ENCODE peak calls at places on chromosomes 12 and 14, in eight cellular contexts. S is Peyer's patch, Z is ascending aorta, C is fibroblast of pulmonary artery, B is thyroid gland, M is uterus, Q is tibial artery, F is HAP-1. P is an unnamed sample.
A peak's percentile ranks its signal among the peaks of the same experiment; 100 is the strongest.

GRCh38 chr14:87178277-87178676 is 814.7 kb downstream of the GALC start:
- DNase-seq in C (no peak), S (no peak), Z (no peak), F (no peak), Q (no peak), M (no peak), B (no peak), P (no peak)

GRCh38 chr12:24749171-24749570 is 199.7 kb downstream of the BCAT1 start:
- DNase-seq in C (no peak), B (no peak), S (no peak), M (no peak), Q (no peak), F (no peak), Z (no peak), P (no peak)

GRCh38 chr12:11892065-11892391 is 178.7 kb upstream of the BCL2L14 start:
- DNase-seq in C (no peak), F (no peak), Z (no peak), M (no peak), B (no peak), S (no peak), Q (no peak), P (no peak)

GRCh38 chr12:81758421-81759214 is 532 bp downstream of the PPFIA2 start:
- DNase-seq in Q (peak; percentile 69), F (peak; percentile 83), B (peak; percentile 4), S (no peak), M (no peak), C (peak; percentile 27), Z (no peak), P (no peak)

GRCh38 chr12:114649585-114649984 is 34.4 kb downstream of the TBX3 start:
- DNase-seq in S (no peak), C (no peak), M (no peak), Q (no peak), B (no peak), Z (no peak), F (no peak), P (no peak)

GRCh38 chr14:92259613-92260357 is 63.2 kb upstream of the SLC24A4 start:
- DNase-seq in Z (no peak), F (no peak), B (no peak), S (no peak), C (no peak), Q (no peak), M (no peak), P (no peak)

GRCh38 chr14:50059773-50060629 is 56.4 kb downstream of the VCPKMT start:
- DNase-seq in F (no peak), S (peak; percentile 13), Z (no peak), C (no peak), Q (no peak), M (no peak), B (no peak), P (no peak)

GRCh38 chr14:102991376-102991775 is 66.0 kb downstream of the CDC42BPB start:
- DNase-seq in F (no peak), C (no peak), Z (no peak), M (no peak), Q (no peak), B (no peak), S (no peak), P (no peak)

GRCh38 chr14:92785601-92786426 is 8.3 kb upstream of the GOLGA5 start:
- DNase-seq in Z (no peak), M (peak; percentile 57), S (no peak), C (peak; percentile 90), Q (no peak), F (no peak), B (no peak), P (no peak)

GRCh38 chr12:64207453-64207852 is 14.6 kb downstream of the KICS2 start:
- DNase-seq in Q (no peak), Z (no peak), M (no peak), S (no peak), F (no peak), B (no peak), C (no peak), P (no peak)

GRCh38 chr12:71046215-71046614 is 111.6 kb downstream of the TSPAN8 start:
- DNase-seq in Q (no peak), M (no peak), B (no peak), S (no peak), F (no peak), Z (no peak), C (peak; percentile 77), P (no peak)

GRCh38 chr12:96471368-96472040 is 17.9 kb upstream of the CFAP54 start:
- DNase-seq in S (no peak), F (no peak), Z (no peak), B (no peak), M (no peak), C (peak; percentile 55), Q (no peak), P (no peak)

GRCh38 chr14:88798161-88798560 is 5.4 kb upstream of the EML5 start:
- DNase-seq in B (no peak), C (no peak), Z (no peak), Q (no peak), M (no peak), S (no peak), F (no peak), P (no peak)

GRCh38 chr12:105740337-105740736 is 398.4 kb downstream of the NUAK1 start:
- DNase-seq in Z (no peak), B (no peak), F (no peak), S (no peak), M (no peak), C (no peak), Q (no peak), P (no peak)

GRCh38 chr12:11580125-11580751 is 69.2 kb upstream of the ETV6 start:
- DNase-seq in C (peak; percentile 94), F (no peak), M (peak; percentile 30), B (peak; percentile 60), S (no peak), Q (peak; percentile 78), Z (no peak), P (no peak)

GRCh38 chr12:69479675-69480074 is 9.5 kb downstream of the FRS2 start:
- DNase-seq in C (no peak), Z (no peak), M (no peak), S (no peak), F (no peak), Q (no peak), B (no peak), P (no peak)

GRCh38 chr14:61328629-61329262 is 7.4 kb downstream of the PRKCH start:
- DNase-seq in M (no peak), Q (no peak), S (no peak), F (no peak), C (no peak), B (no peak), Z (no peak), P (no peak)

GRCh38 chr12:114679942-114680341 is 4.0 kb downstream of the TBX3 start:
- DNase-seq in S (no peak), M (no peak), F (no peak), Z (no peak), B (no peak), C (no peak), Q (no peak), P (no peak)

GRCh38 chr14:94945615-94946014 is 175.7 kb upstream of the GSC start:
- DNase-seq in B (no peak), Q (no peak), Z (no peak), M (no peak), S (no peak), C (no peak), F (no peak), P (peak; percentile 20)

GRCh38 chr12:72300728-72301127 is 28.6 kb downstream of the TRHDE start:
- DNase-seq in F (no peak), M (no peak), Z (no peak), S (no peak), Q (no peak), B (no peak), C (no peak), P (no peak)
- H3K4me3 ChIP-seq in F (no peak overlapping the region), M (no peak overlapping the region), Z (no peak overlapping the region), S (no peak overlapping the region), Q (no peak overlapping the region), B (no peak overlapping the region), C (no peak overlapping the region), P (no peak overlapping the region)

GRCh38 chr12:22047495-22047894 is 1.5 kb downstream of the CMAS start:
- DNase-seq in Z (no peak), Q (no peak), M (no peak), F (no peak), B (no peak), S (no peak), C (no peak), P (no peak)
- H3K4me3 ChIP-seq in Z (peak overlapping the region; percentile 95), Q (peak overlapping the region; percentile 99), M (no peak overlapping the region), F (peak overlapping the region; percentile 87), B (no peak overlapping the region), S (peak overlapping the region; percentile 91), C (peak overlapping the region; percentile 90), P (no peak overlapping the region)

DNA sequence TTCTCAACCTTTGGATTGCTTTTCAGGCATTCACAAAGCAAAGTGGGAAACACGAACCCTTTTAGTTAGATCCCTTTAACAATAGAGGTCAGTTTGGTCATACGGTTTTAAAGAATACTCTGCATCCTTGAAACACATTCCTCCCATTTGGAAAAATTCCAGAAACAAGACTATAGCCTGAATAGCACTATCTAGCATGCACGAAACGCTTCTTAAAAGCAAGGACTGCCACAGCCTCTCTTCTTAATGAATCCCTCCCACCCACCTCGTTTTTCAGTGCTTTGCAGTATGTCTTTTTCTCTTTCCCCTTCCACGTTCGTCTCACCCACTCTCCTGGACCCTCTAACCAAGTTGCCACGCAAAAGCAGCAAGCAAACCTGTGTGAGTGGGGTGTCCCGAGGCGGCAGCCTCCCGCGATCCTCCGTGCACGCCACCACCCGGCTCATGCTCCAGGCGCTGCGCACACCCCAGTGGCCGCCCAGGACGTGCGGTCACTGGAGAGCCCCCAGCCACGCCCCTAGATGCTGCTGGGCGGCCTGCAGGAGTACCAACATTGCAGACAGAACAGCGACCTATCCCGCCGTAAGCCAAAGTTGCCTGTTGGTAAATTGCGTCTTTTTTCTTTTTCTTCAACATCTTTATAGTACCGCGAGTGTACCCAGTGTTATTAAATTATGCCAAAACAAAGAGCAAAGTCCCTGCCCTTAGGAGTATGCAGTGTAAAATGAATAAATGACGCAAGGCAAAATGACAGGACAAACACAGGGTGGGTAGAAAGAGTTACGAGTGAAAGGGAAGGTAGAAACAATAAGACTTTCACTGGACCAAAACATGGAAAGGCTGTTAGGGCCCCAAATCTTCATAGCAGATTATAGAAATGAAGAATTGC is at the start of gene SLC38A4:
- DNase-seq in F (no peak), M (no peak), Z (no peak), S (no peak), C (peak; percentile 51), B (no peak), Q (peak; percentile 65), P (no peak)
- H3K4me3 ChIP-seq in F (no peak within 1 kb of the TSS), M (peak within 1 kb of the TSS; percentile 23), Z (peak within 1 kb of the TSS; percentile 32), S (peak within 1 kb of the TSS; percentile 34), C (peak within 1 kb of the TSS; percentile 33), B (no peak within 1 kb of the TSS), Q (peak within 1 kb of the TSS; percentile 46), P (no peak within 1 kb of the TSS)

GRCh38 chr12:92138144-92138543 is 7.5 kb downstream of the BTG1 start:
- DNase-seq in M (no peak), F (peak; percentile 84), B (no peak), C (no peak), S (no peak), Q (no peak), Z (no peak), P (no peak)

GRCh38 chr12:92138626-92139025 is 7.0 kb downstream of the BTG1 start:
- DNase-seq in Q (no peak), B (no peak), Z (no peak), C (no peak), M (no peak), S (no peak), F (peak; percentile 8), P (no peak)

GRCh38 chr12:92134638-92135274 is 10.9 kb downstream of the BTG1 start:
- DNase-seq in B (no peak), C (peak; percentile 45), F (no peak), Z (no peak), M (no peak), Q (no peak), S (no peak), P (no peak)

GRCh38 chr12:92136021-92136735 is 9.5 kb downstream of the BTG1 start:
- DNase-seq in F (no peak), Q (no peak), S (no peak), B (no peak), C (no peak), Z (no peak), M (no peak), P (no peak)

GRCh38 chr12:92136883-92137582 is 8.6 kb downstream of the BTG1 start:
- DNase-seq in C (peak; percentile 91), Z (no peak), Q (no peak), F (peak; percentile 92), S (no peak), M (no peak), B (no peak), P (no peak)
- H3K4me3 ChIP-seq in C (no peak overlapping the region), Z (peak overlapping the region; percentile 95), Q (peak overlapping the region; percentile 94), F (no peak overlapping the region), S (peak overlapping the region; percentile 62), M (no peak overlapping the region), B (no peak overlapping the region), P (peak overlapping the region; percentile 87)

P was measured in effector memory CD4-positive, alpha-beta T cell.